ENCODE peak calls at places on chromosome 2, in five cellular contexts. M is mucosa of descending colon, H is sigmoid colon, F is occipital lobe, D is brain microvascular endothelial cell. U is an unnamed sample.

GRCh38 chr2:21276163-21276562 is 152.4 kb downstream of the TDRD15 start:
- DNase-seq in M (peak), F (no peak), H (no peak), D (no peak), U (no peak)

GRCh38 chr2:107811376-107811775 is 15.3 kb upstream of the RGPD4 start:
- DNase-seq in F (no peak), D (no peak), M (no peak), H (no peak), U (no peak)

GRCh38 chr2:70928366-70928765 is 7.3 kb upstream of the ATP6V1B1 start:
- DNase-seq in M (no peak), H (no peak), F (no peak), D (no peak), U (no peak)

GRCh38 chr2:209331291-209331844 is 92.5 kb upstream of the MAP2 start:
- DNase-seq in D (peak), M (no peak), H (no peak), F (no peak), U (peak)

GRCh38 chr2:73716518-73717250 is 20.5 kb downstream of the TPRKB start:
- DNase-seq in D (no peak), F (no peak), M (peak), H (no peak), U (no peak)

GRCh38 chr2:207401338-207401737 is 128.4 kb upstream of the CREB1 start:
- DNase-seq in H (no peak), D (no peak), M (no peak), F (no peak), U (no peak)

GRCh38 chr2:24824966-24825882 is 32.0 kb downstream of the CENPO start:
- DNase-seq in M (peak), D (no peak), H (peak), F (no peak), U (no peak)

GRCh38 chr2:122451040-122451439 is 695.6 kb downstream of the TSN start:
- DNase-seq in H (no peak), D (peak), M (peak), F (no peak), U (no peak)

GRCh38 chr2:88521445-88522070 is 69.1 kb upstream of the FOXI3 start:
- DNase-seq in F (no peak), D (peak), H (no peak), M (no peak), U (no peak)

GRCh38 chr2:173986805-173987204 is 21.6 kb upstream of the SP3 start:
- DNase-seq in M (peak), F (no peak), H (peak), D (no peak), U (no peak)

GRCh38 chr2:135916232-135916631 is 40.0 kb upstream of the MCM6 start:
- DNase-seq in H (no peak), M (peak), D (no peak), F (no peak), U (peak)

GRCh38 chr2:120768112-120769048 is 32.7 kb downstream of the GLI2 start:
- DNase-seq in M (no peak), H (peak), D (no peak), F (no peak), U (no peak)

GRCh38 chr2:7704296-7704865 is 787.2 kb downstream of the RNF144A start:
- DNase-seq in H (no peak), D (no peak), M (no peak), F (no peak), U (no peak)